ENCODE peak calls at places on chromosome 18, in five cellular contexts. L is adrenal gland, V is spleen, G is ovary, E is Peyer's patch. N is an unnamed sample.

GRCh38 chr18:46369323-46369722 is 265.1 kb downstream of the HAUS1 start:
- DNase-seq in L (no peak), E (no peak), V (no peak), G (no peak), N (no peak)

GRCh38 chr18:10487161-10487560 is 32.7 kb downstream of the APCDD1 start:
- DNase-seq in V (no peak), L (no peak), E (no peak), G (no peak), N (no peak)

GRCh38 chr18:69845588-69846506 is 101.8 kb downstream of the CD226 start:
- DNase-seq in V (no peak), G (no peak), L (no peak), E (no peak), N (no peak)

GRCh38 chr18:7272268-7273049 is 41.6 kb downstream of the LRRC30 start:
- DNase-seq in E (peak), L (peak), V (no peak), G (peak), N (peak)

GRCh38 chr18:79923896-79924585 is 27.4 kb downstream of the SLC66A2 start:
- DNase-seq in G (peak), L (peak), V (peak), E (peak), N (no peak)

GRCh38 chr18:3538954-3539617 is 89.1 kb downstream of the TGIF1 start:
- DNase-seq in L (no peak), E (no peak), V (no peak), G (no peak), N (no peak)

GRCh38 chr18:66872277-66872676 is 268.4 kb upstream of the CDH19 start:
- DNase-seq in E (no peak), G (no peak), L (no peak), V (no peak), N (no peak)

GRCh38 chr18:36811955-36812354 is 16.8 kb downstream of the TPGS2 start:
- DNase-seq in G (no peak), V (no peak), E (no peak), L (no peak), N (no peak)

GRCh38 chr18:13222371-13223281 is 4.1 kb downstream of the LDLRAD4 start:
- DNase-seq in E (peak), L (peak), G (no peak), V (no peak), N (no peak)

GRCh38 chr18:7822435-7823425 is 255.6 kb downstream of the PTPRM start:
- DNase-seq in G (no peak), E (no peak), L (no peak), V (no peak), N (no peak)

GRCh38 chr18:60188943-60189342 is 183.6 kb downstream of the MC4R start:
- DNase-seq in L (no peak), E (no peak), G (no peak), V (no peak), N (no peak)

GRCh38 chr18:12520442-12520992 is 112.8 kb downstream of the PRELID3A start:
- DNase-seq in L (no peak), V (no peak), E (no peak), G (no peak), N (no peak)

GRCh38 chr18:3480827-3481226 is 30.9 kb downstream of the TGIF1 start:
- DNase-seq in G (no peak), V (no peak), L (no peak), E (no peak), N (no peak)

GRCh38 chr18:47036298-47036874 is 965 bp upstream of the ELOA2 start:
- DNase-seq in G (no peak), L (peak), E (no peak), V (no peak), N (no peak)

GRCh38 chr18:79576686-79577351 is 102.8 kb upstream of the CTDP1 start:
- DNase-seq in L (peak), V (peak), E (peak), G (peak), N (no peak)

GRCh38 chr18:77067315-77068061 is 65.1 kb downstream of the MBP start:
- DNase-seq in G (peak), L (peak), V (peak), E (peak), N (no peak)
- TF ChIP-seq POLR2A in G (no peak), L (no peak), V (no peak), E (no peak), N (no peak)

DNA sequence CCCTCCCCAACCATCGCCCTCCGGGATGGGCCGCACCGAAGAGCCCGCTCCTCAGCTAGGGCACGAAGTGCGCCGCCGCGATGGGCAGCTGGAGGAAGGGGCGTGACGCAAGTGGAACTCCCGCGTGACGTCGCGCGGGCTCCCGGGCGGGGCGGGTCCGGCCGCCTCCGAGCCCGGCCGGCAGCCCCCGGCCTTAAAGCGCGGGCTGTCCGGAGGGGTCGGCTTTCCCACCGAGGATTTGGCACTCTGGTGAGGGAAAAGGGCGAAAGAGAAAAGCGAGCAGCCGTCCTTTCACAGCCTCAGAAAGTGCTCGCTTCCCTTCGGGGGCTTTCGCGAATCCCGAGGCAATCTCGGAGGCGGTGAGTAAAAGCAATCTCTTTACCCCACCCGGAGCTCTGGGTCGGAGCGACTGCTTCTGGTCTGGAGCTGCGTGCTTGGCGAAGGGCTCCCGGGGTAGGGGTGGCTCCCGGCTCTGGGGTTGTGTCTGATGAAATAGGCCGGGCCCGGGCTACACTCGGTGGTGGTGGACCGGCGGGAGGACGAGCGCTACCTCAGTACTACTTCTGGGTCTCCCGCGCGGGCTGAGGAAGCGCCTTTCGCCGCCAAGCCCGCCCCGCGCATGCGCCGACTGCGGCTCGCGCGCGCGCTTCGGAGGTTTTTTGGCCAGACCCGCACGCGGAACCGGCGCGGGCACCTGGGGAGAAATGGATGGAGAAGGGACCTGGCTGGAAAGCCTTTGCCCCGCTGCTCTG is at the start of gene RBBP8:
- DNase-seq in E (peak), V (peak), L (peak), G (peak), N (peak)
- TF ChIP-seq POLR2A in E (peak), V (peak), L (peak), G (peak), N (peak)

DNA sequence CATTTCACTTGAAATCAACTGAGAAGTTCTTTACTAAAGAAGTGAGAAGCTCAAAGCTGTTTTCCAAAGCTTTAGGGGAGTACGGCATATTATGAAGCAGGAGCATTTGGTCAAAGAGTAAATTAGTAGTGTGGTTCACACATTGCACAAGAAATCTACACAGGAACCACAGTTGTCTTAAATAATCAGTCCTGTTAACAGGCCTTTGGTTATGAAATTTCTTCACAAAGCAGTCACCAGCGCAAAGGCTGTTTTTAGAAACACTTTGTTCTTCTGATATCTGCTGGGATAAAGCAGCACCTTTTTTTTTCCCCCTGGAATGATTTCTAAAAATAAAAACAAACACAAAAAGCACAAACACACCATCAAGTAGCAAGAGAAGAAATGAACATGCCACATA is 475.5 kb downstream of the TXNL1 start:
- DNase-seq in G (no peak), E (no peak), V (no peak), L (no peak), N (no peak)
- TF ChIP-seq POLR2A in G (no peak), E (no peak), V (no peak), L (no peak), N (no peak)

GRCh38 chr18:51030537-51031258 is 685 bp downstream of the SMAD4 start:
- DNase-seq in E (peak), L (peak), V (peak), G (peak), N (peak)
- TF ChIP-seq POLR2A in E (no peak), L (no peak), V (no peak), G (no peak), N (peak)

GRCh38 chr18:35121038-35121437 is 79.8 kb downstream of the MAPRE2 start:
- DNase-seq in G (no peak), L (no peak), E (no peak), V (no peak), N (no peak)

GRCh38 chr18:35117372-35117771 is 76.2 kb downstream of the MAPRE2 start:
- DNase-seq in V (no peak), L (no peak), E (no peak), G (no peak), N (no peak)

GRCh38 chr18:35118641-35119040 is 77.4 kb downstream of the MAPRE2 start:
- DNase-seq in L (no peak), V (no peak), G (no peak), E (no peak), N (no peak)

GRCh38 chr18:35116784-35117318 is 75.6 kb downstream of the MAPRE2 start:
- DNase-seq in V (no peak), L (no peak), E (no peak), G (no peak), N (no peak)

DNA sequence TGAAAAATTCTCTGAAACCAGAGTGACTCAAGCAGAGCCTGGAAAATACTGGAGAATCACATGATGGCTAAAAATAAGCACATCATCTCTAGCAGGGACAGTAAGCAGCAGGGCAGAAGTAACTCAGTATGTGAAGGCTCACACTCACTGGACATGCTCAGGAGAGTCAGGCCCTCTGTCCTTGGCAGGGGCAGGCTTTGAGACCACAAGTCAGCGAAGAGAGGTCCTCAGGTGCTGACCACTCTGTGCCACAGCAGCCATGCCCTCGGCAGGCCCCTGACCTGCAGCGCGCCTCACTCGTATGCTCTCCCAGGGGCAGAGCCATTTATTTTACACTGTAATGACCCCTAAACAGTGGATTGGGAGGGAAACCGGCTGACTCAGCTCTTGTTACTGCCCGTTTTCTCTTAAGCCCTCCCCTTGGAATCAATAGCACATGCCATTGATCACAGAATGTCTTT is 76.8 kb downstream of the MAPRE2 start:
- DNase-seq in G (no peak), V (no peak), L (peak), E (no peak), N (no peak)
- TF ChIP-seq POLR2A in G (no peak), V (no peak), L (peak), E (no peak), N (no peak)